ENCODE peak calls at places on chromosome 6, in five cellular contexts. C, N, Q, Y and D are unnamed samples.

GRCh38 chr6:18340781-18341551 is 46.2 kb upstream of the RNF144B start:
- DNase-seq in Q (no peak), Y (no peak), N (no peak), C (no peak), D (no peak)

GRCh38 chr6:93177451-93177850 is 241.9 kb downstream of the EPHA7 start:
- DNase-seq in C (no peak), Q (no peak), Y (no peak), N (no peak), D (no peak)

GRCh38 chr6:142331075-142331551 is 29.3 kb downstream of the ADGRG6 start:
- DNase-seq in Q (no peak), N (no peak), Y (no peak), C (no peak), D (peak)

GRCh38 chr6:132764370-132764769 is 6.7 kb upstream of the VNN2 start:
- DNase-seq in N (no peak), Y (no peak), Q (no peak), C (no peak), D (peak)

GRCh38 chr6:111866857-111867256 is 6.4 kb downstream of the FYN start:
- DNase-seq in Q (no peak), Y (no peak), C (no peak), N (no peak), D (no peak)

GRCh38 chr6:44829811-44830210 is 442.3 kb downstream of the CDC5L start:
- DNase-seq in N (no peak), C (no peak), Y (no peak), Q (no peak), D (no peak)

GRCh38 chr6:72287801-72288200 is 334.1 kb upstream of the KCNQ5 start:
- DNase-seq in N (no peak), Q (no peak), Y (no peak), C (no peak), D (no peak)

GRCh38 chr6:25008707-25009106 is 72.9 kb upstream of the RIPOR2 start:
- DNase-seq in Y (no peak), N (no peak), C (no peak), Q (no peak), D (no peak)